ENCODE peak calls at places on chromosomes 4 and X, in six cellular contexts. P is A549, L is suprapubic skin, Q is breast epithelium, U is body of pancreas, E is right lobe of liver. D is an unnamed sample.

GRCh38 chr4:121485190-121485804 is 104.5 kb upstream of the QRFPR start:
- DNase-seq in P (no peak), L (no peak), Q (no peak), U (no peak), E (peak; percentile 27), D (no peak)

GRCh38 chr4:75107703-75108612 is 175.0 kb downstream of the PARM1 start:
- DNase-seq in P (no peak), L (no peak), Q (no peak), U (no peak), E (no peak), D (no peak)

GRCh38 chrX:51759055-51759454 is 15.8 kb downstream of the GSPT2 start:
- DNase-seq in P (no peak), L (no peak), Q (no peak), U (no peak), E (no peak), D (no peak)

GRCh38 chr4:5751918-5752802 is 41.2 kb downstream of the EVC start:
- DNase-seq in P (no peak), L (no peak), Q (no peak), U (no peak), E (no peak), D (no peak)

GRCh38 chr4:174369968-174370367 is 86.3 kb downstream of the CEP44 start:
- DNase-seq in P (no peak), L (no peak), Q (no peak), U (no peak), E (no peak), D (no peak)

GRCh38 chrX:118577041-118577440 is 81.4 kb downstream of the DOCK11 start:
- DNase-seq in P (no peak), L (no peak), Q (no peak), U (peak; percentile 39), E (peak; percentile 66), D (no peak)

GRCh38 chr4:37453361-37454262 is 209.1 kb downstream of the NWD2 start:
- DNase-seq in P (peak; percentile 33), L (no peak), Q (peak; percentile 41), U (peak; percentile 79), E (peak; percentile 86), D (peak; percentile 35)

GRCh38 chrX:50704360-50704759 is 109.6 kb downstream of the SHROOM4 start:
- DNase-seq in P (no peak), L (no peak), Q (no peak), U (no peak), E (no peak), D (no peak)

GRCh38 chr4:40739347-40739746 is 10.4 kb upstream of the NSUN7 start:
- DNase-seq in P (no peak), L (no peak), Q (no peak), U (no peak), E (no peak), D (no peak)

GRCh38 chr4:178752954-178753525 is 1310.8 kb upstream of the AGA start:
- DNase-seq in P (no peak), L (no peak), Q (no peak), U (no peak), E (no peak), D (no peak)

GRCh38 chrX:140503714-140504351 is 1.0 kb downstream of the SOX3 start:
- DNase-seq in P (no peak), L (no peak), Q (no peak), U (peak; percentile 12), E (no peak), D (no peak)

GRCh38 chrX:40122487-40122886 is 24.7 kb upstream of the BCOR start:
- DNase-seq in P (no peak), L (no peak), Q (no peak), U (no peak), E (no peak), D (no peak)

GRCh38 chrX:139058831-139059495 is 347.4 kb upstream of the FGF13 start:
- DNase-seq in P (no peak), L (no peak), Q (no peak), U (no peak), E (no peak), D (no peak)

GRCh38 chr4:1050486-1051213 is 39.2 kb downstream of the FGFRL1 start:
- DNase-seq in P (no peak), L (peak; percentile 74), Q (no peak), U (no peak), E (peak; percentile 46), D (peak; percentile 84)

GRCh38 chr4:14716622-14717021 is 285.7 kb upstream of the CPEB2 start:
- DNase-seq in P (no peak), L (no peak), Q (no peak), U (no peak), E (no peak), D (no peak)

GRCh38 chr4:127425911-127426310 is 206.8 kb upstream of the INTU start:
- DNase-seq in P (no peak), L (no peak), Q (no peak), U (no peak), E (no peak), D (no peak)

GRCh38 chrX:13463608-13464007 is 105.8 kb upstream of the EGFL6 start:
- DNase-seq in P (no peak), L (no peak), Q (no peak), U (no peak), E (no peak), D (no peak)

GRCh38 chrX:133516691-133517090 is 101.4 kb upstream of the GPC4 start:
- DNase-seq in P (no peak), L (no peak), Q (no peak), U (no peak), E (no peak), D (no peak)

GRCh38 chr4:83012631-83013419 is 2.2 kb upstream of the LIN54 start:
- DNase-seq in P (peak; percentile 79), L (peak; percentile 98), Q (peak; percentile 95), U (peak; percentile 98), E (peak; percentile 99), D (peak; percentile 99)
- TF ChIP-seq CTCF in P (no peak), L (peak; percentile 78), Q (peak; percentile 83), U (peak; percentile 34), E (peak; percentile 44), D (no peak)

GRCh38 chr4:180587379-180587778 is 1655.8 kb upstream of the TENM3 start:
- DNase-seq in P (no peak), L (no peak), Q (no peak), U (no peak), E (no peak), D (no peak)

GRCh38 chr4:180589575-180589974 is 1653.6 kb upstream of the TENM3 start:
- DNase-seq in P (no peak), L (no peak), Q (no peak), U (no peak), E (no peak), D (no peak)
- TF ChIP-seq POLR2A in P (no peak), L (no peak), Q (no peak), U (no peak), E (no peak), D (no peak)

GRCh38 chr4:185820119-185821028 is 8.4 kb upstream of the SORBS2 start:
- DNase-seq in P (no peak), L (no peak), Q (no peak), U (peak; percentile 78), E (no peak), D (no peak)
- H3K4me3 ChIP-seq in P (no peak overlapping the region), L (no peak overlapping the region), Q (no peak overlapping the region), U (no peak overlapping the region), E (no peak overlapping the region), D (no peak overlapping the region)

DNA sequence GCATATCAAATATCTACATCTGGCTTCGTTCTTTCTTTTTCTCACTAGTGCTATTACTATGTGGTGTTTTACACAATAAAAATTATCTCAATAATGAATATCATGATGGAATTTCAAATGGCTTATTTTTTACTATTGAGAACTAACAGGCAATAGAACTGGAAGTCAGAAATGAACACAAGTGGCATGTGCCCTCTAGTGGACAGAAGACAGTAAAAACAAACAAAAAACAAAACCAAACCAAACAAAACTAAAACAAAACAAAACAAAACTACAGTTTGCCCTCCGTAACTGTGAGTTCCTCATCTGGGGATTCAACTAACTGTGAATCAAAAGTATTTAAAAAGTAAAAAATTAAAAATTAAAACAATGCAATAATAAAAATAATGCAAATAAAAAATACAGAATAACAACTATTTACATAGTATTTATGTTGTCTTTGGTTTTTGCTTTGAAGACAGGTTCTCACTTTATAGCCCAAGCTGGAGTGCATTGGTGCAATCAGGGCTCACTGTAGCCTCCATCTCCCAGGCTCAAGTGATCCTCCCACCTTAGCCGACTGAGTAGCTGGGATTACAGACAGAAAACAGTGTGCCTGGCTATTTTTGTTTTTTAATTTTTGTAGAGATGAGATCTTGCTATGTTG is 195.6 kb upstream of the TACR3 start:
- DNase-seq in P (no peak), L (no peak), Q (no peak), U (no peak), E (no peak), D (no peak)
- TF ChIP-seq CTCF in P (peak; percentile 54), L (peak; percentile 27), Q (no peak), U (peak; percentile 46), E (peak; percentile 63), D (no peak)

GRCh38 chrX:10126834-10127233 is 29.9 kb upstream of the CLCN4 start:
- DNase-seq in P (no peak), L (no peak), Q (no peak), U (no peak), E (no peak), D (no peak)

GRCh38 chrX:10126044-10126443 is 30.7 kb upstream of the CLCN4 start:
- DNase-seq in P (no peak), L (no peak), Q (no peak), U (no peak), E (no peak), D (no peak)

GRCh38 chrX:10129229-10129628 is 27.5 kb upstream of the CLCN4 start:
- DNase-seq in P (no peak), L (no peak), Q (no peak), U (no peak), E (no peak), D (no peak)

GRCh38 chrX:10130354-10130753 is 26.4 kb upstream of the CLCN4 start:
- DNase-seq in P (no peak), L (no peak), Q (no peak), U (no peak), E (no peak), D (no peak)

DNA sequence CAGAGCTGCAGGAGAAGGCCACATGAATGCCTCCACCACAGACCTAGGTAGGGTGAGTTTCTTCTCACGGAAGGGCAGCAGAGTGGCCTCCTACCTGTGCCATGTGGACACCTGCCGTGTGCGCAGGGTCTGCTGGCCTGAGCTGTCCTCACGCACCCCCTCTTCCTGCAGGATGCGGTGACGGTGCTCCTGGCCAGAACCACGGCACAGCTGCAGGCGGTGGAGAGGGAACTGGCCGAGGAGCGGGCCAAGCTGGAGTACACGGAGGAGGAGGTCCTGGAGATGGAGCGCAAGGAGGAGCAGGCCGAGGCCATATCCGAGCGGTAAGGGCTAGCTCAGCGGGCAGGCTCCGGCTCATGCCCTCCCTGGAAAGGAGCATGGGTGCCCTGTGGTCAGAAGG is 28.4 kb upstream of the CLCN4 start:
- DNase-seq in P (no peak), L (no peak), Q (no peak), U (no peak), E (peak; percentile 49), D (no peak)
- TF ChIP-seq POLR2A in P (no peak), L (no peak), Q (no peak), U (no peak), E (no peak), D (no peak)

DNA sequence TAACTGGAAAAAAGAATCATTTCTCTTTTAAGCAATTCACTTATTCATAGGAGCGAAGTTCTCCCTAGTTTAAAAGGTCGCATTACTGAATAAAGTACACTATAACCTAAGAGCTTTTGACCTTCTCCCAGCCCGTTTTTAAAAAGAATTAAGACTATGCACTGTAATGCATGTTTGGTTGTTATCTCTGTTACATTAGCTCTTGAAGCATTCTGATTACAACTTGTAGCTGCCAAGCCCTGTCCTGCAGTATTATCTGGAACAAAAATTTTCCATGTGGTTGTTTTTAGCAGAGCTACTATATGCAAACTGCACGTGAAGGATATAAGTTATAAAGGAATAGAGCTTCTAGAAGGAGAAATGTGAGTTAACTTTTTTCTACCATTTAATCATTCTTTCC is 8.1 kb downstream of the GAB1 start:
- DNase-seq in P (no peak), L (no peak), Q (no peak), U (no peak), E (no peak), D (no peak)
- H3K4me3 ChIP-seq in P (no peak overlapping the region), L (no peak overlapping the region), Q (no peak overlapping the region), U (no peak overlapping the region), E (no peak overlapping the region), D (no peak overlapping the region)